ENCODE peak calls at places on chromosomes 12 and 14, in nine cellular contexts. W is suprapubic skin, M is adrenal gland, D is IMR-90, B is HCT116, I is gastrocnemius medialis, T is A549, L is esophagus muscularis mucosa, F is body of pancreas. C is an unnamed sample.

GRCh38 chr12:31687101-31687527 is 27.6 kb downstream of the ETFBKMT start:
- DNase-seq in M (no peak), F (no peak), D (no peak), T (no peak), L (no peak), B (no peak), W (no peak), I (no peak), C (no peak)

GRCh38 chr12:106976668-106977067 is 10.3 kb downstream of the MTERF2 start:
- DNase-seq in I (no peak), W (no peak), F (peak; percentile 36), L (no peak), T (no peak), B (no peak), D (peak; percentile 28), M (no peak), C (no peak)

GRCh38 chr12:47556219-47556618 is 149.6 kb downstream of the RPAP3 start:
- DNase-seq in F (no peak), B (no peak), M (no peak), D (no peak), W (no peak), L (peak; percentile 72), T (no peak), I (no peak), C (no peak)

GRCh38 chr14:96062010-96062409 is 22.8 kb downstream of the C14orf132 start:
- DNase-seq in W (no peak), D (no peak), I (no peak), F (no peak), B (no peak), T (no peak), L (no peak), M (no peak), C (no peak)

GRCh38 chr12:2806700-2807099 is 5.8 kb upstream of the ITFG2 start:
- DNase-seq in W (no peak), I (no peak), D (no peak), B (no peak), F (no peak), T (no peak), L (no peak), M (no peak), C (no peak)

GRCh38 chr12:41293011-41293410 is 104.9 kb downstream of the PDZRN4 start:
- DNase-seq in F (no peak), W (no peak), I (no peak), T (no peak), L (no peak), B (peak; percentile 38), M (no peak), D (no peak), C (no peak)

GRCh38 chr12:77893918-77894317 is 63.2 kb downstream of the NAV3 start:
- DNase-seq in B (peak; percentile 87), M (peak; percentile 16), W (no peak), F (peak; percentile 83), D (peak; percentile 2), T (peak; percentile 11), I (no peak), L (no peak), C (no peak)

GRCh38 chr12:5615760-5616159 is 183.9 kb downstream of the NTF3 start:
- DNase-seq in B (no peak), T (no peak), I (no peak), L (no peak), W (no peak), D (no peak), F (no peak), M (no peak), C (no peak)

GRCh38 chr12:9372202-9372601 is 164.0 kb upstream of the PZP start:
- DNase-seq in D (peak; percentile 9), T (no peak), M (no peak), F (no peak), W (no peak), B (no peak), I (no peak), L (peak; percentile 7), C (no peak)

GRCh38 chr14:106228541-106229158 is 702.3 kb downstream of the TMEM121 start:
- DNase-seq in B (no peak), D (no peak), L (no peak), M (no peak), T (no peak), F (no peak), I (no peak), W (no peak), C (no peak)

GRCh38 chr14:52551696-52552062 is 626 bp downstream of the TXNDC16 start:
- DNase-seq in T (no peak), F (peak; percentile 16), W (no peak), L (no peak), D (peak; percentile 39), M (peak; percentile 4), I (no peak), B (no peak), C (peak; percentile 1)

GRCh38 chr12:115617391-115617790 is 660.1 kb downstream of the MED13L start:
- DNase-seq in D (no peak), M (no peak), F (no peak), W (no peak), B (no peak), T (no peak), I (no peak), L (no peak), C (no peak)

GRCh38 chr12:69430942-69431603 is 39.1 kb upstream of the FRS2 start:
- DNase-seq in B (no peak), L (no peak), W (no peak), T (no peak), D (no peak), I (no peak), F (no peak), M (peak; percentile 19), C (no peak)

GRCh38 chr12:18383203-18383602 is 121.9 kb downstream of the PIK3C2G start:
- DNase-seq in B (no peak), M (peak; percentile 11), T (peak; percentile 32), I (no peak), W (no peak), L (no peak), F (no peak), D (peak; percentile 89), C (no peak)

GRCh38 chr12:82973601-82974000 is 286.9 kb downstream of the TMTC2 start:
- DNase-seq in B (no peak), W (no peak), I (no peak), F (no peak), T (no peak), L (no peak), D (no peak), M (no peak), C (no peak)

GRCh38 chr14:54627718-54628345 is 60.9 kb downstream of the SAMD4A start:
- DNase-seq in W (no peak), T (no peak), B (no peak), D (peak; percentile 69), M (no peak), F (no peak), L (no peak), I (no peak), C (no peak)
- H3K4me1 ChIP-seq in W (peaks cover 20% of the 10 kb centered on the region), T (peaks cover 16% of the 10 kb centered on the region), B (no peaks in the 10 kb centered on the region), D (peaks cover 25% of the 10 kb centered on the region), M (peaks cover 16% of the 10 kb centered on the region), F (no peaks in the 10 kb centered on the region), L (peaks cover 63% of the 10 kb centered on the region), I (peaks cover 78% of the 10 kb centered on the region), C (peaks cover 23% of the 10 kb centered on the region)

DNA sequence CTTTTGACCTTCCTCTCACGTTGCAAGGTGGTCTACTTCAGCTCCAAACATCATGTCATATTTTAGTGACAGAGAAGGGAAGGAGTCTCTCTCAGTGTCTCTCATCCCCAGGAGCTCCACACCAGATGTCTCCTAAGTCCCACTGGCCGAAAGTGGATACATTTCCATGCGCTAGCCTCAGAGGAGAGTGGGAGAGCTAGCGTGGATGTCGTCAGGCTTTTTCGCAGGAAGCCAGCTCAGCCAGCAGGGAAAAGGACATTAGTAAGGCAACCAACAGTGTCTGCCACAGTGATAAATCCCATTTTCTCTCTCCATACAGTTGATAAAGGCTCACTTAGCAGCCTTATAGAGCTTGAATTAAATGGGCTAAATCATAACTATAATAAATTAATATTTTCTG is 155.7 kb downstream of the PELI2 start:
- DNase-seq in T (no peak), D (no peak), B (no peak), I (no peak), F (no peak), M (no peak), W (no peak), L (no peak), C (no peak)
- TF ChIP-seq POLR2A in T (no peak), D (no peak), B (no peak), I (no peak), F (no peak), M (no peak), W (no peak), L (no peak), C (no peak)

GRCh38 chr12:128818065-128819022 is 5.4 kb downstream of the SLC15A4 start:
- DNase-seq in D (peak; percentile 43), M (no peak), B (no peak), I (no peak), T (no peak), F (no peak), L (no peak), W (no peak), C (no peak)
- H3K4me1 ChIP-seq in D (peaks cover 5% of the 10 kb centered on the region), M (peaks cover 47% of the 10 kb centered on the region), B (peaks cover 5% of the 10 kb centered on the region), I (peaks cover 94% of the 10 kb centered on the region), T (peaks cover 17% of the 10 kb centered on the region), F (peaks cover 66% of the 10 kb centered on the region), L (peaks cover 69% of the 10 kb centered on the region), W (peaks cover 58% of the 10 kb centered on the region), C (peaks cover 40% of the 10 kb centered on the region)

GRCh38 chr12:52953181-52953841 is 4.4 kb downstream of the KRT18 start:
- DNase-seq in L (no peak), F (no peak), B (no peak), M (no peak), D (no peak), T (no peak), I (no peak), W (no peak), C (no peak)
- TF ChIP-seq POLR2A in L (no peak), F (no peak), B (no peak), M (no peak), D (no peak), T (peak; percentile 29), I (no peak), W (no peak), C (no peak)

DNA sequence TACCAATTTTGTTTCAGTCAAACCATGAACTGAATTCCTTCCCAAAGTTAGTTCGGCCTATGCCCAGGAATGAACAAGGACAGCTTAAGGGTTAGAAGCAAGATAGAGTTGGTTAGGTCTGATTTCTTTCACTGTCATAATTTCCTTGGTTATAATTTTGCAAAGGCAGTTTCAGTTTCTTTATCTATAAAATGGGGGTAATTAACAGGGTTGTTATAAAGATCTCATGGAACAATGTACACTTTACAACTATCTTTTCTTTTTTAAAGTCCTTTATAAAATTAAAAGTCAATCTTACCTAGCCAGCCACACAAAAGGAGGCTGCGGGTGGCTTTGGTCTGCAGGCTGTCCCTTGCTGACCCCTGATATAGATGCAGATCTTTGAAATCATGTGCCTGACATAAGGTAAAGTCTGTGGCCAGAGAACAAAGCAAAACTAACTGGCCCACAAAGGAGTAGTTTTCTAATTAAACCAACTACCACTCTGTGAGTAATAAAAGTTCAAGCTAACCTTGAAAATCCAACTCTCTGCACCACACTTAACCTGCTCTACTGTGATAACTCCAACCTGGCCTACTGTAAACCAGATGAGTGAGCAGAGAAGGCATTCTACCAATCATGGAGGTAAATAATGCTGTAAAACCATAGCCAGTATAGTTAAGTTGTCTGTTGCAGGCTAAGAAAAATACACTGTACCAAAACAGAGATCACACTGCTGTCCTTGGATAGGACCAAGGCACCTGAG is 49.5 kb downstream of the SLC38A1 start:
- DNase-seq in L (no peak), F (no peak), M (no peak), W (no peak), B (no peak), D (no peak), T (no peak), I (no peak), C (no peak)
- H3K4me1 ChIP-seq in L (peaks cover 59% of the 10 kb centered on the region), F (no peaks in the 10 kb centered on the region), M (peaks cover 15% of the 10 kb centered on the region), W (peaks cover 54% of the 10 kb centered on the region), B (peaks cover 47% of the 10 kb centered on the region), D (peaks cover 10% of the 10 kb centered on the region), T (peaks cover 23% of the 10 kb centered on the region), I (peaks cover 5% of the 10 kb centered on the region), C (peaks cover 27% of the 10 kb centered on the region)

C was measured in esophagus squamous epithelium.